ENCODE peak calls at places on chromosome 18, in eight cellular contexts. One of them, this sample, is unnamed.
A peak's percentile ranks its signal among the peaks of the same experiment; 100 is the strongest.

GRCh38 chr18:74281639-74282358 is 10.0 kb downstream of the CYB5A start:
- DNase-seq in GM04503: no peak
- DNase-seq in iPS-NIHi11: no peak
- DNase-seq in C1 segment of cervical spinal cord: no peak
- DNase-seq in HTR-8/SVneo: no peak
- DNase-seq in retinal pigment epithelial cell: no peak
- DNase-seq in activated CD8-positive, alpha-beta memory T cell treated with anti-CD3 and anti-CD28 coated beads for 24 hours: no peak
- DNase-seq in COR-L47: no peak
- DNase-seq in this sample: no peak

GRCh38 chr18:78624646-78625279 is 354.9 kb upstream of the SALL3 start:
- DNase-seq in HTR-8/SVneo: no peak
- DNase-seq in C1 segment of cervical spinal cord: no peak
- DNase-seq in GM04503: no peak
- DNase-seq in retinal pigment epithelial cell: no peak
- DNase-seq in iPS-NIHi11: no peak
- DNase-seq in COR-L47: no peak
- DNase-seq in activated CD8-positive, alpha-beta memory T cell treated with anti-CD3 and anti-CD28 coated beads for 24 hours: no peak
- DNase-seq in this sample: no peak

GRCh38 chr18:76421291-76422078 is 73.6 kb downstream of the ZNF516 start:
- DNase-seq in activated CD8-positive, alpha-beta memory T cell treated with anti-CD3 and anti-CD28 coated beads for 24 hours: no peak
- DNase-seq in retinal pigment epithelial cell: no peak
- DNase-seq in HTR-8/SVneo: no peak
- DNase-seq in COR-L47: no peak
- DNase-seq in C1 segment of cervical spinal cord: no peak
- DNase-seq in iPS-NIHi11: no peak
- DNase-seq in GM04503: no peak
- DNase-seq in this sample: no peak

GRCh38 chr18:74898965-74899364 is 301.3 kb downstream of the ZNF407 start:
- DNase-seq in iPS-NIHi11: no peak
- DNase-seq in HTR-8/SVneo: peak; percentile 3
- DNase-seq in retinal pigment epithelial cell: no peak
- DNase-seq in C1 segment of cervical spinal cord: no peak
- DNase-seq in activated CD8-positive, alpha-beta memory T cell treated with anti-CD3 and anti-CD28 coated beads for 24 hours: no peak
- DNase-seq in GM04503: no peak
- DNase-seq in COR-L47: peak; percentile 74
- DNase-seq in this sample: no peak

GRCh38 chr18:48818329-48819254 is 132.2 kb downstream of the SMAD7 start:
- DNase-seq in iPS-NIHi11: no peak
- DNase-seq in GM04503: no peak
- DNase-seq in retinal pigment epithelial cell: no peak
- DNase-seq in activated CD8-positive, alpha-beta memory T cell treated with anti-CD3 and anti-CD28 coated beads for 24 hours: peak; percentile 30
- DNase-seq in C1 segment of cervical spinal cord: no peak
- DNase-seq in HTR-8/SVneo: no peak
- DNase-seq in COR-L47: no peak
- DNase-seq in this sample: peak; percentile 67

GRCh38 chr18:23365602-23366001 is 87.5 kb upstream of the RIOK3 start:
- DNase-seq in HTR-8/SVneo: no peak
- DNase-seq in activated CD8-positive, alpha-beta memory T cell treated with anti-CD3 and anti-CD28 coated beads for 24 hours: no peak
- DNase-seq in retinal pigment epithelial cell: no peak
- DNase-seq in C1 segment of cervical spinal cord: no peak
- DNase-seq in COR-L47: no peak
- DNase-seq in iPS-NIHi11: no peak
- DNase-seq in GM04503: peak; percentile 55
- DNase-seq in this sample: peak; percentile 23

GRCh38 chr18:24763765-24764548 is 303.5 kb downstream of the HRH4 start:
- DNase-seq in iPS-NIHi11: no peak
- DNase-seq in HTR-8/SVneo: no peak
- DNase-seq in C1 segment of cervical spinal cord: no peak
- DNase-seq in GM04503: peak; percentile 58
- DNase-seq in COR-L47: no peak
- DNase-seq in activated CD8-positive, alpha-beta memory T cell treated with anti-CD3 and anti-CD28 coated beads for 24 hours: no peak
- DNase-seq in retinal pigment epithelial cell: no peak
- DNase-seq in this sample: no peak

GRCh38 chr18:28127228-28127627 is 49.7 kb downstream of the CDH2 start:
- DNase-seq in activated CD8-positive, alpha-beta memory T cell treated with anti-CD3 and anti-CD28 coated beads for 24 hours: no peak
- DNase-seq in retinal pigment epithelial cell: no peak
- DNase-seq in GM04503: no peak
- DNase-seq in HTR-8/SVneo: no peak
- DNase-seq in C1 segment of cervical spinal cord: no peak
- DNase-seq in COR-L47: no peak
- DNase-seq in iPS-NIHi11: no peak
- DNase-seq in this sample: no peak

GRCh38 chr18:8657050-8657820 is 48.0 kb downstream of the RAB12 start:
- DNase-seq in GM04503: no peak
- DNase-seq in activated CD8-positive, alpha-beta memory T cell treated with anti-CD3 and anti-CD28 coated beads for 24 hours: no peak
- DNase-seq in COR-L47: no peak
- DNase-seq in retinal pigment epithelial cell: no peak
- DNase-seq in C1 segment of cervical spinal cord: no peak
- DNase-seq in iPS-NIHi11: no peak
- DNase-seq in HTR-8/SVneo: no peak
- DNase-seq in this sample: peak; percentile 80

GRCh38 chr18:48835745-48836191 is 115.0 kb downstream of the SMAD7 start:
- DNase-seq in activated CD8-positive, alpha-beta memory T cell treated with anti-CD3 and anti-CD28 coated beads for 24 hours: no peak
- DNase-seq in COR-L47: no peak
- DNase-seq in iPS-NIHi11: no peak
- DNase-seq in GM04503: no peak
- DNase-seq in retinal pigment epithelial cell: no peak
- DNase-seq in HTR-8/SVneo: no peak
- DNase-seq in C1 segment of cervical spinal cord: no peak
- DNase-seq in this sample: no peak

GRCh38 chr18:59029663-59030421 is 109.8 kb upstream of the SEC11C start:
- DNase-seq in activated CD8-positive, alpha-beta memory T cell treated with anti-CD3 and anti-CD28 coated beads for 24 hours: no peak
- DNase-seq in GM04503: no peak
- DNase-seq in iPS-NIHi11: no peak
- DNase-seq in C1 segment of cervical spinal cord: no peak
- DNase-seq in COR-L47: no peak
- DNase-seq in HTR-8/SVneo: no peak
- DNase-seq in retinal pigment epithelial cell: no peak
- DNase-seq in this sample: no peak

GRCh38 chr18:36162981-36163380 is 24.3 kb upstream of the MOCOS start:
- DNase-seq in retinal pigment epithelial cell: no peak
- DNase-seq in HTR-8/SVneo: no peak
- DNase-seq in C1 segment of cervical spinal cord: no peak
- DNase-seq in COR-L47: no peak
- DNase-seq in GM04503: no peak
- DNase-seq in iPS-NIHi11: no peak
- DNase-seq in activated CD8-positive, alpha-beta memory T cell treated with anti-CD3 and anti-CD28 coated beads for 24 hours: no peak
- DNase-seq in this sample: no peak

This sample was measured in osteocyte.